ENCODE peak calls at places on chromosomes 11 and 22, in eight cellular contexts. W is glutamatergic neuron, Q is HCT116, F is progenitor cell of endocrine pancreas, T is AG04450, I is RWPE1, C is mucosa of descending colon, Y is stomach. O is an unnamed sample.

GRCh38 chr22:45648320-45649070 is 23.1 kb upstream of the ATXN10 start:
- DNase-seq in I (no peak), W (no peak), T (no peak), F (no peak), Q (no peak), C (no peak), Y (no peak), O (no peak)

GRCh38 chr22:32796865-32797573 is 4.5 kb upstream of the TIMP3 start:
- DNase-seq in F (peak; percentile 46), I (peak; percentile 43), Q (peak; percentile 46), C (peak; percentile 70), T (peak; percentile 63), W (peak; percentile 73), Y (peak; percentile 72), O (peak; percentile 74)

GRCh38 chr11:20315800-20316199 is 47.7 kb upstream of the HTATIP2 start:
- DNase-seq in T (no peak), I (no peak), C (no peak), Y (no peak), W (no peak), Q (no peak), F (no peak), O (no peak)

GRCh38 chr22:20904008-20904979 is 12.9 kb upstream of the CRKL start:
- DNase-seq in T (peak; percentile 91), C (no peak), F (no peak), I (peak; percentile 89), Q (peak; percentile 22), Y (no peak), W (no peak), O (no peak)

GRCh38 chr22:35349704-35350538 is 31.0 kb upstream of the HMOX1 start:
- DNase-seq in W (no peak), I (no peak), C (no peak), F (no peak), Q (no peak), Y (no peak), T (no peak), O (no peak)

GRCh38 chr22:45009881-45010531 is at the start of gene PHF21B:
- DNase-seq in F (peak; percentile 83), Y (peak; percentile 37), Q (no peak), T (no peak), C (peak; percentile 15), W (peak; percentile 94), I (peak; percentile 19), O (peak; percentile 85)

GRCh38 chr22:38180841-38181452 is 683 bp downstream of the PLA2G6 start:
- DNase-seq in I (no peak), C (peak; percentile 73), Y (peak; percentile 59), Q (no peak), T (no peak), F (no peak), W (no peak), O (no peak)

GRCh38 chr11:65883058-65883761 is 3.6 kb downstream of the CTSW start:
- DNase-seq in C (peak; percentile 3), F (no peak), I (no peak), T (no peak), W (no peak), Y (no peak), Q (no peak), O (no peak)

GRCh38 chr11:89487016-89487415 is 4.2 kb downstream of the NOX4 start:
- DNase-seq in I (no peak), F (no peak), T (no peak), W (no peak), Y (no peak), C (no peak), Q (no peak), O (no peak)

GRCh38 chr11:64863381-64864060 is 14.9 kb downstream of the EHD1 start:
- DNase-seq in I (no peak), Y (no peak), C (no peak), Q (no peak), F (no peak), W (no peak), T (no peak), O (no peak)

GRCh38 chr11:17354070-17354924 is 2.7 kb downstream of the NCR3LG1 start:
- DNase-seq in F (peak; percentile 34), W (peak; percentile 66), T (peak; percentile 26), C (peak; percentile 88), Q (peak; percentile 75), Y (peak; percentile 73), I (peak; percentile 65), O (peak; percentile 77)

GRCh38 chr11:66957971-66958231 is 282 bp downstream of the PC start:
- DNase-seq in W (peak; percentile 72), I (no peak), F (no peak), Y (no peak), Q (no peak), T (no peak), C (peak; percentile 27), O (no peak)

GRCh38 chr11:119472186-119472855 is 49.3 kb upstream of the THY1 start:
- DNase-seq in Y (peak; percentile 20), Q (no peak), I (no peak), W (no peak), T (no peak), C (no peak), F (no peak), O (no peak)

GRCh38 chr22:41022470-41023298 is 69.7 kb upstream of the EP300 start:
- DNase-seq in T (peak; percentile 56), I (peak; percentile 67), Y (peak; percentile 94), F (peak; percentile 92), W (peak; percentile 96), Q (peak; percentile 69), C (peak; percentile 96), O (peak; percentile 88)

GRCh38 chr22:38347181-38347943 is 30.1 kb upstream of the CSNK1E start:
- DNase-seq in W (peak; percentile 49), C (no peak), Y (peak; percentile 20), F (no peak), T (no peak), Q (no peak), I (no peak), O (no peak)

GRCh38 chr11:19472679-19473078 is 231.9 kb upstream of the E2F8 start:
- DNase-seq in T (no peak), I (no peak), Y (no peak), F (no peak), W (no peak), C (no peak), Q (no peak), O (no peak)

GRCh38 chr11:77959434-77959833 is 35.0 kb downstream of the INTS4 start:
- DNase-seq in I (no peak), Y (no peak), C (no peak), W (no peak), T (no peak), Q (no peak), F (no peak), O (no peak)

GRCh38 chr22:40552070-40552469 is 84.4 kb downstream of the MRTFA start:
- DNase-seq in W (no peak), I (no peak), F (no peak), T (no peak), Q (no peak), C (no peak), Y (no peak), O (no peak)

GRCh38 chr11:22173532-22173931 is 19.4 kb upstream of the ANO5 start:
- DNase-seq in Q (no peak), T (no peak), Y (no peak), I (no peak), F (no peak), C (no peak), W (no peak), O (no peak)

GRCh38 chr11:22165799-22166548 is 26.9 kb upstream of the ANO5 start:
- DNase-seq in Q (no peak), I (no peak), T (no peak), C (no peak), Y (no peak), F (no peak), W (no peak), O (no peak)

GRCh38 chr11:22165087-22165486 is 27.8 kb upstream of the ANO5 start:
- DNase-seq in W (no peak), T (no peak), I (no peak), Q (no peak), Y (no peak), F (no peak), C (peak; percentile 26), O (no peak)

DNA sequence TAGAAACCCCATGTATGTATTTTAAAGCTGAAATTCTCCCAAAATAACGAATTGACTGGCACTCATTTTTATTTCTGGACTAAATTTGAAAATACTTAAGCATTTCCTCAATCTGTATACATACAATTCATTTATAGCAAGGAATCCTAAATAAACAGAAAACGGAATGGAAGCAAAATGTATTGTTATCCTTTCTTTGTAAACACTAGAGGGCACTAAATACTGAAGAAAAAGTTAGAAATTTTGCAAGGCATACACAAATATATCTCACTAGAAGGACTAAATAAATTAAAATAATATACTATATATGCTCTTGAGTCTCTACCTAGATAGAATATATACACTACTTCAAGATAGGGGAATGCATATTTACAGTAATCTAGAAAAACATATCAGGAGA is 23.1 kb upstream of the ANO5 start:
- DNase-seq in T (no peak), Q (no peak), I (no peak), Y (no peak), F (no peak), C (no peak), W (no peak), O (no peak)
- TF ChIP-seq CTCF in T (no peak), Q (peak; percentile 19), I (peak; percentile 36), Y (peak; percentile 9), F (peak; percentile 53), C (no peak), W (peak; percentile 47), O (peak; percentile 29)

GRCh38 chr22:47098554-47098953 is 336.1 kb downstream of the TBC1D22A start:
- DNase-seq in Y (no peak), T (no peak), I (no peak), C (no peak), Q (no peak), F (no peak), W (peak; percentile 49), O (no peak)
- TF ChIP-seq CTCF in Y (no peak), T (no peak), I (no peak), C (no peak), Q (no peak), F (no peak), W (no peak), O (no peak)

GRCh38 chr22:36456459-36456835 is 25.0 kb downstream of the TXN2 start:
- DNase-seq in Y (no peak), I (no peak), F (no peak), T (no peak), Q (no peak), C (no peak), W (no peak), O (no peak)

GRCh38 chr22:36453266-36453607 is 28.2 kb downstream of the TXN2 start:
- DNase-seq in W (no peak), Y (no peak), C (peak; percentile 60), F (no peak), I (no peak), T (no peak), Q (no peak), O (no peak)

GRCh38 chr22:36455571-36456458 is 25.6 kb downstream of the TXN2 start:
- DNase-seq in F (no peak), W (no peak), C (peak; percentile 60), T (no peak), Y (peak; percentile 76), I (no peak), Q (no peak), O (no peak)

GRCh38 chr22:36453855-36454378 is 27.5 kb downstream of the TXN2 start:
- DNase-seq in W (no peak), Y (no peak), C (no peak), F (no peak), T (no peak), Q (no peak), I (no peak), O (no peak)

GRCh38 chr22:36454916-36455570 is 26.4 kb downstream of the TXN2 start:
- DNase-seq in C (peak; percentile 98), Q (peak; percentile 80), T (peak; percentile 72), I (peak; percentile 69), F (peak; percentile 94), W (peak; percentile 89), Y (peak; percentile 97), O (peak; percentile 84)
- TF ChIP-seq CTCF in C (peak; percentile 20), Q (no peak), T (peak; percentile 6), I (no peak), F (peak; percentile 16), W (no peak), Y (no peak), O (no peak)

GRCh38 chr22:42308887-42309468 is 38.5 kb upstream of the TCF20 start:
- DNase-seq in Y (no peak), C (no peak), W (no peak), Q (no peak), T (no peak), F (no peak), I (no peak), O (no peak)
- TF ChIP-seq CTCF in Y (no peak), C (no peak), W (no peak), Q (no peak), T (no peak), F (no peak), I (no peak), O (peak; percentile 8)